ENCODE peak calls at places on chromosomes 3 and 15, in seven cellular contexts. M is lung, B is retinal pigment epithelial cell, A is tibial artery, C is astrocyte of the cerebellum, Q is astrocyte, Z is thyroid gland. P is an unnamed sample.

GRCh38 chr3:133135303-133135702 is 97.1 kb downstream of the TMEM108 start:
- DNase-seq in M (no peak), B (no peak), A (no peak), C (no peak), Q (no peak), Z (no peak), P (no peak)

GRCh38 chr3:136237103-136237502 is 13.0 kb upstream of the PCCB start:
- DNase-seq in M (no peak), B (no peak), A (no peak), C (no peak), Q (no peak), Z (no peak), P (no peak)

GRCh38 chr3:194806991-194807685 is 121.5 kb downstream of the FAM43A start:
- DNase-seq in M (no peak), B (no peak), A (no peak), C (no peak), Q (no peak), Z (no peak), P (peak)

GRCh38 chr3:39447637-39448483 is 19.6 kb upstream of the MOBP start:
- DNase-seq in M (peak), B (peak), A (peak), C (peak), Q (peak), Z (peak), P (peak)

GRCh38 chr15:43511012-43511885 is 6.2 kb upstream of the MAP1A start:
- DNase-seq in M (no peak), B (no peak), A (no peak), C (no peak), Q (no peak), Z (peak), P (no peak)

GRCh38 chr3:34533468-34533867 is 735.0 kb downstream of the PDCD6IP start:
- DNase-seq in M (no peak), B (no peak), A (no peak), C (no peak), Q (no peak), Z (no peak), P (no peak)

GRCh38 chr3:5731100-5731499 is 543.6 kb downstream of the EDEM1 start:
- DNase-seq in M (no peak), B (no peak), A (no peak), C (no peak), Q (no peak), Z (no peak), P (no peak)

GRCh38 chr3:113573728-113574127 is 41.4 kb downstream of the SIDT1 start:
- DNase-seq in M (no peak), B (no peak), A (no peak), C (no peak), Q (no peak), Z (no peak), P (no peak)

GRCh38 chr15:43446344-43446743 is 46.6 kb downstream of the TP53BP1 start:
- DNase-seq in M (no peak), B (no peak), A (no peak), C (no peak), Q (no peak), Z (no peak), P (no peak)

GRCh38 chr15:70213779-70214178 is 116.1 kb upstream of the TLE3 start:
- DNase-seq in M (no peak), B (no peak), A (no peak), C (no peak), Q (no peak), Z (no peak), P (no peak)

GRCh38 chr3:105332961-105333360 is 33.7 kb upstream of the ALCAM start:
- DNase-seq in M (no peak), B (no peak), A (no peak), C (no peak), Q (no peak), Z (no peak), P (no peak)

GRCh38 chr15:55909036-55909811 is 84.2 kb downstream of the NEDD4 start:
- DNase-seq in M (no peak), B (no peak), A (no peak), C (no peak), Q (peak), Z (no peak), P (peak)

GRCh38 chr3:183295211-183295610 is 42.2 kb downstream of the B3GNT5 start:
- DNase-seq in M (peak), B (peak), A (no peak), C (peak), Q (peak), Z (peak), P (peak)

GRCh38 chr15:87826119-87826730 is 430.3 kb downstream of the NTRK3 start:
- DNase-seq in M (no peak), B (no peak), A (no peak), C (no peak), Q (no peak), Z (no peak), P (no peak)

GRCh38 chr3:40310690-40311089 is 1.2 kb downstream of the EIF1B start:
- DNase-seq in M (no peak), B (no peak), A (no peak), C (no peak), Q (no peak), Z (no peak), P (peak)

GRCh38 chr3:129493206-129493605 is 35.2 kb upstream of the RHO start:
- DNase-seq in M (no peak), B (no peak), A (no peak), C (no peak), Q (no peak), Z (no peak), P (no peak)

GRCh38 chr15:97995192-97995591 is 34.7 kb downstream of the ARRDC4 start:
- DNase-seq in M (no peak), B (no peak), A (no peak), C (no peak), Q (no peak), Z (no peak), P (no peak)

GRCh38 chr15:62782100-62782791 is 260.3 kb upstream of the TPM1 start:
- DNase-seq in M (peak), B (peak), A (peak), C (peak), Q (peak), Z (peak), P (peak)

GRCh38 chr15:39552546-39552945 is 28.3 kb upstream of the THBS1 start:
- DNase-seq in M (no peak), B (no peak), A (no peak), C (no peak), Q (no peak), Z (no peak), P (peak)

GRCh38 chr15:67907175-67907723 is 67.4 kb upstream of the RNU6-1 start:
- DNase-seq in M (no peak), B (no peak), A (no peak), C (no peak), Q (no peak), Z (no peak), P (no peak)

GRCh38 chr15:67905628-67906027 is 65.8 kb upstream of the RNU6-1 start:
- DNase-seq in M (no peak), B (no peak), A (no peak), C (no peak), Q (no peak), Z (no peak), P (no peak)

GRCh38 chr15:67908756-67909155 is 68.9 kb upstream of the RNU6-1 start:
- DNase-seq in M (no peak), B (no peak), A (no peak), C (no peak), Q (no peak), Z (no peak), P (no peak)

GRCh38 chr15:67903708-67904107 is 63.9 kb upstream of the RNU6-1 start:
- DNase-seq in M (no peak), B (no peak), A (no peak), C (no peak), Q (no peak), Z (no peak), P (no peak)

GRCh38 chr15:67906382-67906781 is 66.5 kb upstream of the RNU6-1 start:
- DNase-seq in M (no peak), B (no peak), A (no peak), C (no peak), Q (no peak), Z (no peak), P (no peak)
- TF ChIP-seq CTCF in M (no peak), B (peak), A (no peak), C (peak), Q (no peak), Z (no peak), P (peak)

GRCh38 chr15:48541659-48542334 is 103.7 kb downstream of the FBN1 start:
- DNase-seq in M (no peak), B (no peak), A (peak), C (peak), Q (peak), Z (no peak), P (peak)
- H3K4me3 ChIP-seq in M (no peak), B (no peak), A (no peak), C (peak), Q (peak), Z (no peak), P (peak)

GRCh38 chr15:100735654-100736053 is 133.3 kb downstream of the ASB7 start:
- DNase-seq in M (no peak), B (no peak), A (no peak), C (no peak), Q (no peak), Z (no peak), P (no peak)
- TF ChIP-seq CTCF in M (no peak), B (no peak), A (no peak), C (no peak), Q (no peak), Z (no peak), P (no peak)

GRCh38 chr3:61108247-61109019 is 142.8 kb downstream of the FHIT start:
- DNase-seq in M (no peak), B (no peak), A (no peak), C (no peak), Q (no peak), Z (no peak), P (no peak)
- H3K4me3 ChIP-seq in M (no peak), B (no peak), A (no peak), C (no peak), Q (no peak), Z (no peak), P (no peak)

GRCh38 chr3:43760951-43761350 is 70.2 kb downstream of the ABHD5 start:
- DNase-seq in M (no peak), B (no peak), A (no peak), C (no peak), Q (no peak), Z (no peak), P (no peak)

GRCh38 chr3:43757613-43758012 is 66.9 kb downstream of the ABHD5 start:
- DNase-seq in M (no peak), B (no peak), A (no peak), C (no peak), Q (no peak), Z (no peak), P (no peak)

GRCh38 chr3:43758826-43759225 is 68.1 kb downstream of the ABHD5 start:
- DNase-seq in M (no peak), B (no peak), A (no peak), C (no peak), Q (no peak), Z (peak), P (no peak)

GRCh38 chr3:43762486-43762885 is 71.7 kb downstream of the ABHD5 start:
- DNase-seq in M (no peak), B (no peak), A (no peak), C (no peak), Q (no peak), Z (no peak), P (no peak)

GRCh38 chr3:43759297-43759782 is 68.6 kb downstream of the ABHD5 start:
- DNase-seq in M (no peak), B (no peak), A (no peak), C (peak), Q (peak), Z (peak), P (peak)
- TF ChIP-seq CTCF in M (no peak), B (peak), A (no peak), C (peak), Q (peak), Z (no peak), P (peak)

GRCh38 chr15:85591622-85592021 is 203.1 kb downstream of the KLHL25 start:
- DNase-seq in M (no peak), B (no peak), A (no peak), C (no peak), Q (no peak), Z (no peak), P (no peak)

GRCh38 chr15:85593809-85594441 is 200.8 kb downstream of the KLHL25 start:
- DNase-seq in M (no peak), B (no peak), A (no peak), C (no peak), Q (no peak), Z (no peak), P (no peak)

GRCh38 chr15:85588657-85589056 is 206.1 kb downstream of the KLHL25 start:
- DNase-seq in M (no peak), B (no peak), A (no peak), C (no peak), Q (peak), Z (no peak), P (peak)

GRCh38 chr15:85589873-85590272 is 204.9 kb downstream of the KLHL25 start:
- DNase-seq in M (no peak), B (no peak), A (no peak), C (no peak), Q (peak), Z (no peak), P (peak)

DNA sequence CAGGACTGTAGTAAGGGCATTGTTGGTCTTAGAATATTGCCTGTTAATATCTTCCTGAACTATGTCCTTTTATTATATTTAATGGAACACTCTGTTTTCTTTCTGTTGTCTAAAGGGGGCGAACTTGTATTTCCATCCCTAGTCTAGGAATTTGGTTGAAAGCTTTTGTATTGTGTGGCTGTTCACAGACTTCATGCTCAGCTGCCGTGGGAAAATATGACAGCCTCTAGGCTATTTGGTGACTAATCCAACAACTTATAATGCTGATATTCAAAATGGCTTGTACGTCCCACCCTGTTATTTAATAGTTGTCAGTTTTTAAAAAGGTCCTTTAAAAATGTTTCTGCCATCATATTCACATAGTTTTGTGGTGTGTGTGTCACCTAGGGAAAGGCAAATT is 202.6 kb downstream of the KLHL25 start:
- DNase-seq in M (no peak), B (peak), A (no peak), C (peak), Q (peak), Z (no peak), P (peak)
- H3K4me3 ChIP-seq in M (no peak), B (no peak), A (no peak), C (no peak), Q (no peak), Z (no peak), P (no peak)

GRCh38 chr15:50140097-50140496 is 21.1 kb upstream of the ATP8B4 start:
- DNase-seq in M (no peak), B (no peak), A (no peak), C (no peak), Q (no peak), Z (no peak), P (no peak)

GRCh38 chr15:50137330-50137761 is 18.3 kb upstream of the ATP8B4 start:
- DNase-seq in M (no peak), B (no peak), A (no peak), C (peak), Q (peak), Z (no peak), P (peak)

GRCh38 chr15:50137893-50138292 is 18.9 kb upstream of the ATP8B4 start:
- DNase-seq in M (no peak), B (no peak), A (no peak), C (no peak), Q (peak), Z (no peak), P (peak)

GRCh38 chr15:50135123-50135541 is 16.1 kb upstream of the ATP8B4 start:
- DNase-seq in M (no peak), B (no peak), A (no peak), C (no peak), Q (peak), Z (no peak), P (no peak)

GRCh38 chr15:50138391-50138790 is 19.4 kb upstream of the ATP8B4 start:
- DNase-seq in M (no peak), B (no peak), A (no peak), C (no peak), Q (no peak), Z (no peak), P (peak)
- TF ChIP-seq CTCF in M (no peak), B (peak), A (no peak), C (peak), Q (no peak), Z (peak), P (peak)

DNA sequence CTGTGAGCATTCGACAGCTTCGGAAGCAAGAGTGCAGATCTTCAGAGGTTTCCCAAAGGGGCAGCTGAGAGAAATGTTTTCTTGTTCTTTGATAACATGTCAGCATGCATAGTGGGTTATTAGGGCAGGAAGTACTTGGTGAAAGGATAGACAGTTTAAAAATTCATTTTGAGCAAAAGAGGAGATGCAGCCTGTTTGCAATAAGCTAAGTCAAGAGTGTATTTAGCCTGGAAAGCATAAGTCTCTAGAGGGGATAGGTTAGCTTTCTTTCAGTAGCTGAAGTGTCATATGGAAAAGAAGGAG is 7.4 kb downstream of the SLC6A11 start:
- DNase-seq in M (no peak), B (no peak), A (no peak), C (no peak), Q (no peak), Z (no peak), P (no peak)
- H3K4me3 ChIP-seq in M (no peak), B (no peak), A (no peak), C (no peak), Q (no peak), Z (no peak), P (no peak)

DNA sequence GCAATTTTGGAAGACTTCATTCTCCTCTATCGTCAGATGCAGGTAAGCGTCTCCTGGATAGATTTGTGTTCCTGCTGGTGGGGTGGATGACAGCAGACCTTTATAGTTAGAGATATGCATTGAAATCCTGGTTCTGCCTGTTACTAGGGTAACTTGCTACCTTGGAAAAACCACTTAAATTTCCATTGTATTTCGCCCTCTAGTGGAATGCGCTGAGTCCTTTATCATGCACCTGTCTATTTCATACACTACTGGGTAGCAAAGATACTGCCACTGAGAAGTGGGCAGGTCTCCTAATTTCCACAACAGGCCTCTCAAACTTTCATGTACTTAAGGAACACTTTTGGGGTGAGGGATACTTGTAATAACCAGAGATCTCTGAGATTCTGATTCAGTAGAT is 209.5 kb upstream of the SUCLG2 start:
- DNase-seq in M (no peak), B (no peak), A (no peak), C (no peak), Q (no peak), Z (no peak), P (no peak)
- TF ChIP-seq CTCF in M (no peak), B (peak), A (no peak), C (peak), Q (peak), Z (no peak), P (peak)

GRCh38 chr3:49997862-49998261 is 57.9 kb downstream of the RBM6 start:
- DNase-seq in M (no peak), B (no peak), A (no peak), C (no peak), Q (no peak), Z (no peak), P (no peak)

GRCh38 chr3:50003766-50004278 is 63.9 kb downstream of the RBM6 start:
- DNase-seq in M (no peak), B (peak), A (no peak), C (no peak), Q (no peak), Z (no peak), P (peak)

GRCh38 chr3:49994476-49994875 is 54.5 kb downstream of the RBM6 start:
- DNase-seq in M (no peak), B (no peak), A (no peak), C (no peak), Q (no peak), Z (no peak), P (no peak)

GRCh38 chr3:50003216-50003615 is 63.3 kb downstream of the RBM6 start:
- DNase-seq in M (no peak), B (peak), A (no peak), C (no peak), Q (peak), Z (no peak), P (peak)

GRCh38 chr3:49998326-49998725 is 58.4 kb downstream of the RBM6 start:
- DNase-seq in M (no peak), B (peak), A (no peak), C (peak), Q (peak), Z (no peak), P (peak)
- H3K4me3 ChIP-seq in M (no peak), B (no peak), A (no peak), C (no peak), Q (no peak), Z (no peak), P (no peak)

P was measured in AG10803.